ENCODE peak calls at places on chromosomes 6 and 20, in six cellular contexts. One of them, this sample, is unnamed.

GRCh38 chr20:45946149-45946970 is 11.9 kb downstream of the PCIF1 start:
- DNase-seq in left ventricle myocardium inferior: no peak
- DNase-seq in RWPE1: peak; percentile 53
- DNase-seq in foreskin fibroblast: peak; percentile 80
- DNase-seq in dorsolateral prefrontal cortex: no peak
- DNase-seq in HFFc6: peak; percentile 71
- DNase-seq in this sample: no peak

GRCh38 chr6:48429021-48429420 is 318.0 kb upstream of the PTCHD4 start:
- DNase-seq in dorsolateral prefrontal cortex: no peak
- DNase-seq in HFFc6: no peak
- DNase-seq in RWPE1: no peak
- DNase-seq in foreskin fibroblast: no peak
- DNase-seq in left ventricle myocardium inferior: no peak
- DNase-seq in this sample: no peak

GRCh38 chr6:44609051-44609612 is 221.6 kb downstream of the CDC5L start:
- DNase-seq in dorsolateral prefrontal cortex: no peak
- DNase-seq in foreskin fibroblast: no peak
- DNase-seq in HFFc6: no peak
- DNase-seq in RWPE1: no peak
- DNase-seq in left ventricle myocardium inferior: no peak
- DNase-seq in this sample: no peak

GRCh38 chr6:34161857-34162515 is 16.1 kb upstream of the GRM4 start:
- DNase-seq in dorsolateral prefrontal cortex: no peak
- DNase-seq in left ventricle myocardium inferior: no peak
- DNase-seq in foreskin fibroblast: no peak
- DNase-seq in HFFc6: no peak
- DNase-seq in RWPE1: no peak
- DNase-seq in this sample: no peak

GRCh38 chr20:41697861-41698559 is 79.8 kb upstream of the CHD6 start:
- DNase-seq in dorsolateral prefrontal cortex: no peak
- DNase-seq in left ventricle myocardium inferior: no peak
- DNase-seq in foreskin fibroblast: no peak
- DNase-seq in RWPE1: peak; percentile 51
- DNase-seq in HFFc6: peak; percentile 36
- DNase-seq in this sample: peak; percentile 12

GRCh38 chr6:32244270-32244669 is 20.4 kb upstream of the NOTCH4 start:
- DNase-seq in left ventricle myocardium inferior: no peak
- DNase-seq in foreskin fibroblast: peak; percentile 15
- DNase-seq in HFFc6: no peak
- DNase-seq in dorsolateral prefrontal cortex: no peak
- DNase-seq in RWPE1: no peak
- DNase-seq in this sample: no peak

GRCh38 chr6:48614326-48614725 is 503.3 kb upstream of the PTCHD4 start:
- DNase-seq in dorsolateral prefrontal cortex: no peak
- DNase-seq in HFFc6: no peak
- DNase-seq in foreskin fibroblast: no peak
- DNase-seq in RWPE1: no peak
- DNase-seq in left ventricle myocardium inferior: no peak
- DNase-seq in this sample: no peak

GRCh38 chr6:45681860-45682488 is 304.2 kb upstream of the SUPT3H start:
- DNase-seq in foreskin fibroblast: peak; percentile 66
- DNase-seq in dorsolateral prefrontal cortex: no peak
- DNase-seq in left ventricle myocardium inferior: no peak
- DNase-seq in RWPE1: no peak
- DNase-seq in HFFc6: peak; percentile 47
- DNase-seq in this sample: no peak

GRCh38 chr20:58466309-58466708 is 48.9 kb downstream of the APCDD1L start:
- DNase-seq in left ventricle myocardium inferior: no peak
- DNase-seq in dorsolateral prefrontal cortex: no peak
- DNase-seq in RWPE1: no peak
- DNase-seq in HFFc6: no peak
- DNase-seq in foreskin fibroblast: no peak
- DNase-seq in this sample: no peak
- TF ChIP-seq CTCF in left ventricle myocardium inferior: no peak
- TF ChIP-seq CTCF in dorsolateral prefrontal cortex: no peak
- TF ChIP-seq CTCF in RWPE1: no peak
- TF ChIP-seq CTCF in HFFc6: no peak
- TF ChIP-seq CTCF in foreskin fibroblast: no peak
- TF ChIP-seq CTCF in this sample: no peak

GRCh38 chr6:9851006-9851405 is 563.9 kb downstream of the TFAP2A start:
- DNase-seq in foreskin fibroblast: no peak
- DNase-seq in dorsolateral prefrontal cortex: no peak
- DNase-seq in HFFc6: no peak
- DNase-seq in left ventricle myocardium inferior: no peak
- DNase-seq in RWPE1: no peak
- DNase-seq in this sample: no peak

GRCh38 chr6:9848094-9848493 is 566.8 kb downstream of the TFAP2A start:
- DNase-seq in foreskin fibroblast: no peak
- DNase-seq in RWPE1: peak; percentile 36
- DNase-seq in HFFc6: peak; percentile 28
- DNase-seq in dorsolateral prefrontal cortex: no peak
- DNase-seq in left ventricle myocardium inferior: no peak
- DNase-seq in this sample: no peak

DNA sequence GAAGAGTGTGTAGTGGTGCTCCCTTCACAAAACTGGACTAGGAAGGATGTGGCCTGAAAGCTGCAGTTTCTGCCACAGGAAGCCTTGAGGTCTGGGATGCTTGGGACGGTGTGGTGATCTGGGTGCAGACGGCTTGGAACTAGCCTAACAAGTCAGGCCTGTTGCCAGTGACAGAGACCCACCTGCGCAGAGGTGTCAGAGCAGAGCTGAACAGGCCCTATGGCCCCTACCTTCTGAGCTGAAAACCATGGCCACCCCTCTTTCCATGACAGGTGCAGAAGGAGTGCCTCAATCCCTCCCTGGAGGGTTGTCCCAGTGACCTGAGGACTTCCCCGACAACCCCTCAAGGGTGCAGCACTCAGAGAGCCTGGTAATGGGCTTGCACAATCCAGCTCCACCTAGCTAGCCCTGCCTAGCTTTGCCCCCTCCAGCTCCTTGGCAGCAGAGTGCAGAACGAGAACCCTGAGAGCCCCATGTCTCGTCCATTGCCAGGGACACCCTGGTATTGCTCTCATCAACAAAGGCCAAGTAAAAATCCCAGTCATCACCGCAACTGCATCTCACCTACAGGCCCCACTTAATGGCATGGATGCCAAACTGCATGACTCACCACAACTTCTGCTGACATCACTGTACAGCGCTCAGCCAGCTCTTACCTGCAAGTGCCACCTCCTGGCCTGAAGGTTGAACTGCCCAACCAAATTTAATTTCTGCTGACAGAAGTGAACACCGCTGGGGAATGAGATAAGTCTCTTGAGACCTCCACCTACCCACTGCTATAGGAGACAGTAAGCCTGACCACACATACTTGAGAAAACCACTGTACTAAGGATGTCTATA is 563.1 kb downstream of the TFAP2A start:
- DNase-seq in dorsolateral prefrontal cortex: no peak
- DNase-seq in HFFc6: peak; percentile 26
- DNase-seq in left ventricle myocardium inferior: no peak
- DNase-seq in RWPE1: peak; percentile 16
- DNase-seq in foreskin fibroblast: no peak
- DNase-seq in this sample: no peak
- TF ChIP-seq CTCF in dorsolateral prefrontal cortex: no peak
- TF ChIP-seq CTCF in HFFc6: peak; percentile 60
- TF ChIP-seq CTCF in left ventricle myocardium inferior: no peak
- TF ChIP-seq CTCF in RWPE1: no peak
- TF ChIP-seq CTCF in foreskin fibroblast: peak; percentile 9
- TF ChIP-seq CTCF in this sample: no peak

GRCh38 chr20:37081717-37082289 is 14.0 kb downstream of the RBL1 start:
- DNase-seq in RWPE1: no peak
- DNase-seq in foreskin fibroblast: no peak
- DNase-seq in left ventricle myocardium inferior: no peak
- DNase-seq in HFFc6: no peak
- DNase-seq in dorsolateral prefrontal cortex: no peak
- DNase-seq in this sample: no peak
- TF ChIP-seq CTCF in RWPE1: no peak
- TF ChIP-seq CTCF in foreskin fibroblast: peak; percentile 49
- TF ChIP-seq CTCF in left ventricle myocardium inferior: peak; percentile 19
- TF ChIP-seq CTCF in HFFc6: peak; percentile 68
- TF ChIP-seq CTCF in dorsolateral prefrontal cortex: no peak
- TF ChIP-seq CTCF in this sample: peak; percentile 33

GRCh38 chr6:7787731-7788130 is 61.8 kb downstream of the BMP6 start:
- DNase-seq in RWPE1: no peak
- DNase-seq in dorsolateral prefrontal cortex: no peak
- DNase-seq in left ventricle myocardium inferior: no peak
- DNase-seq in foreskin fibroblast: no peak
- DNase-seq in HFFc6: no peak
- DNase-seq in this sample: no peak

GRCh38 chr6:7786206-7786605 is 60.3 kb downstream of the BMP6 start:
- DNase-seq in RWPE1: no peak
- DNase-seq in dorsolateral prefrontal cortex: no peak
- DNase-seq in foreskin fibroblast: no peak
- DNase-seq in left ventricle myocardium inferior: no peak
- DNase-seq in HFFc6: no peak
- DNase-seq in this sample: no peak

GRCh38 chr6:7784706-7785105 is 58.8 kb downstream of the BMP6 start:
- DNase-seq in RWPE1: no peak
- DNase-seq in dorsolateral prefrontal cortex: no peak
- DNase-seq in HFFc6: no peak
- DNase-seq in left ventricle myocardium inferior: no peak
- DNase-seq in foreskin fibroblast: no peak
- DNase-seq in this sample: no peak

GRCh38 chr6:7785243-7785941 is 59.5 kb downstream of the BMP6 start:
- DNase-seq in HFFc6: no peak
- DNase-seq in RWPE1: no peak
- DNase-seq in left ventricle myocardium inferior: no peak
- DNase-seq in dorsolateral prefrontal cortex: no peak
- DNase-seq in foreskin fibroblast: no peak
- DNase-seq in this sample: no peak

DNA sequence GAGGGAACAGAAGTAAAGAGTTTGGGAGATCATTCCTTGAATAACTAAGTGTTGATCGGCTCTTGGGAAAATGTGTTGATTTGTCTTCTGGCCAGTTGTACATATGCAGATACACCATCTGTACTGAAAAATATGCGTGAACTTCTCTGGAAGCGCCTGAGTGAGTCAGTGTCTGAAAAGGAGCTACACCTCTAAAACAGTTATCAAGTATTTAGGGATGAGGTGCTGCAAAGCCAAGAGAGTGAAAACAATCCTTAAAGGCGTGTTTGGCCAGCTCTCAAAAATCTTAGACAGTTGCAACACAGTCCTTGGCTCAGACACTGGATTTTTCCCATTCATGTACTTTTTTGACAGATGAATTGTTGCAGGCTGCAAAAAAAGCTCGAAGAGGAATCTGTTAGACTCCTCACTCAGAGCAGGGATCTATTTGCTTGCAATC is 61.3 kb downstream of the BMP6 start:
- DNase-seq in dorsolateral prefrontal cortex: no peak
- DNase-seq in HFFc6: peak; percentile 39
- DNase-seq in foreskin fibroblast: peak; percentile 20
- DNase-seq in left ventricle myocardium inferior: no peak
- DNase-seq in RWPE1: peak; percentile 32
- DNase-seq in this sample: no peak
- TF ChIP-seq CTCF in dorsolateral prefrontal cortex: no peak
- TF ChIP-seq CTCF in HFFc6: no peak
- TF ChIP-seq CTCF in foreskin fibroblast: no peak
- TF ChIP-seq CTCF in left ventricle myocardium inferior: no peak
- TF ChIP-seq CTCF in RWPE1: peak; percentile 23
- TF ChIP-seq CTCF in this sample: no peak

DNA sequence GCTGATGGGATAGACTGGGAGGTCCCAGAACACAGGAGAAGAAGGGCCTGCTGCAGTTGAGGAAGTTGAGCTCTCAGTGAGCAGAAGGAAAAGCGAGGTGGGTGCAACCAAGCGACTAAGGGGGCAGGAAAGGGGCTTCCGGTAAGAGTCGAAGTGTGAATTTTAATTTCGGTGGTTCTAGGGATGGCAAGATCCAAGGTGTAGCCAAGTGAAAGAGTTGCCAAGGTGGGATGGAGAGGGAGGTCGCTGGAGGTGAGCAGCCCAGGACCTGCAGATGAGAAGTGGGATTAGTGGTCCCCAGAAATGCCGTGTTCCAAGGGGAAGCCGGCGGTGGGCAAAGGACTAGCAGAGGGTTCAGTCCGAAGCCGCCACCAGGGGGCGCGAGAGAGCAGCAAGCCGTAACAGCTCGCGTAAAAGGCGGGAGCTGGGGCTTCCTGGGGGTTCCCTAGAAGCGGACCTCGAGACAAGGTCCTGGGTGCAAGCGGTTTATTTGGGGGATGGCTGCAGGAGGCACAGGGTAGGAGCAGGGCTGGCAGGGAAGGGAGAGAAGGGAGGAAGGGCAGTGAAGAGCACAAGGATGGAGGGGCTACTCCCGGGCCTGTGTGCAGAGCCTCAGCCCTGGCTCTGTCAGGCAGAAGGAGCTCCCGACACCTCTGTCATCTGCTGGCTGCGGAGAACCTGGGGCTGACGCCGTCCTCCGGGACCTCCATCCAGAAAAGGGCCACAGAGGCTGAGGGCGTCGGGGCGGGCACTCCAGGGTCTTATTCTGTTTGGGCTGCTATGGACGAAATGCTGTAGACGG is 103.6 kb downstream of the PAX1 start:
- DNase-seq in foreskin fibroblast: no peak
- DNase-seq in HFFc6: no peak
- DNase-seq in left ventricle myocardium inferior: peak; percentile 40
- DNase-seq in dorsolateral prefrontal cortex: no peak
- DNase-seq in RWPE1: peak; percentile 5
- DNase-seq in this sample: peak; percentile 79
- TF ChIP-seq CTCF in foreskin fibroblast: peak; percentile 6
- TF ChIP-seq CTCF in HFFc6: peak; percentile 55
- TF ChIP-seq CTCF in left ventricle myocardium inferior: peak; percentile 78
- TF ChIP-seq CTCF in dorsolateral prefrontal cortex: peak; percentile 72
- TF ChIP-seq CTCF in RWPE1: peak; percentile 71
- TF ChIP-seq CTCF in this sample: peak; percentile 69

GRCh38 chr20:63483834-63484233 is 11.4 kb upstream of the KCNQ2 start:
- DNase-seq in left ventricle myocardium inferior: no peak
- DNase-seq in HFFc6: no peak
- DNase-seq in foreskin fibroblast: no peak
- DNase-seq in RWPE1: no peak
- DNase-seq in dorsolateral prefrontal cortex: no peak
- DNase-seq in this sample: no peak
- TF ChIP-seq CTCF in left ventricle myocardium inferior: peak; percentile 30
- TF ChIP-seq CTCF in HFFc6: peak; percentile 18
- TF ChIP-seq CTCF in foreskin fibroblast: no peak
- TF ChIP-seq CTCF in RWPE1: no peak
- TF ChIP-seq CTCF in dorsolateral prefrontal cortex: no peak
- TF ChIP-seq CTCF in this sample: no peak

GRCh38 chr6:150894935-150895686 is 29.6 kb downstream of the MTHFD1L start:
- DNase-seq in foreskin fibroblast: peak; percentile 25
- DNase-seq in HFFc6: no peak
- DNase-seq in RWPE1: peak; percentile 22
- DNase-seq in dorsolateral prefrontal cortex: no peak
- DNase-seq in left ventricle myocardium inferior: no peak
- DNase-seq in this sample: no peak
- TF ChIP-seq CTCF in foreskin fibroblast: no peak
- TF ChIP-seq CTCF in HFFc6: peak; percentile 35
- TF ChIP-seq CTCF in RWPE1: no peak
- TF ChIP-seq CTCF in dorsolateral prefrontal cortex: no peak
- TF ChIP-seq CTCF in left ventricle myocardium inferior: no peak
- TF ChIP-seq CTCF in this sample: no peak

GRCh38 chr6:26660096-26660425 is 515 bp upstream of the ZNF322 start:
- DNase-seq in HFFc6: peak; percentile 40
- DNase-seq in left ventricle myocardium inferior: no peak
- DNase-seq in dorsolateral prefrontal cortex: no peak
- DNase-seq in foreskin fibroblast: peak; percentile 23
- DNase-seq in RWPE1: peak; percentile 41
- DNase-seq in this sample: no peak
- TF ChIP-seq CTCF in HFFc6: no peak
- TF ChIP-seq CTCF in left ventricle myocardium inferior: no peak
- TF ChIP-seq CTCF in dorsolateral prefrontal cortex: no peak
- TF ChIP-seq CTCF in foreskin fibroblast: peak; percentile 19
- TF ChIP-seq CTCF in RWPE1: no peak
- TF ChIP-seq CTCF in this sample: no peak

This sample was measured in nephron progenitor cell.